ENCODE peak calls at places on chromosomes 16 and 17, in seven cellular contexts. One of them, this sample, is unnamed.

GRCh38 chr16:10664720-10665126 is 30.0 kb downstream of the TEKT5 start:
- DNase-seq in H1: no peak
- DNase-seq in IMR-90: no peak
- DNase-seq in mesendoderm: no peak
- DNase-seq in H9: no peak
- DNase-seq in mesenchymal stem cell: no peak
- DNase-seq in trophoblast cell: no peak
- DNase-seq in this sample: no peak

GRCh38 chr16:31474173-31474714 is 2.3 kb downstream of the TGFB1I1 start:
- DNase-seq in H1: no peak
- DNase-seq in IMR-90: peak
- DNase-seq in mesendoderm: peak
- DNase-seq in H9: no peak
- DNase-seq in mesenchymal stem cell: peak
- DNase-seq in trophoblast cell: peak
- DNase-seq in this sample: no peak

GRCh38 chr17:9843152-9844010 is 17.7 kb downstream of the GLP2R start:
- DNase-seq in H1: no peak
- DNase-seq in IMR-90: peak
- DNase-seq in mesendoderm: no peak
- DNase-seq in H9: peak
- DNase-seq in mesenchymal stem cell: peak
- DNase-seq in trophoblast cell: no peak
- DNase-seq in this sample: no peak

GRCh38 chr16:22353188-22353919 is 21.1 kb downstream of the CDR2 start:
- DNase-seq in H1: peak
- DNase-seq in IMR-90: peak
- DNase-seq in mesendoderm: peak
- DNase-seq in H9: no peak
- DNase-seq in mesenchymal stem cell: peak
- DNase-seq in trophoblast cell: peak
- DNase-seq in this sample: no peak

GRCh38 chr17:72099919-72100318 is 20.9 kb upstream of the SOX9 start:
- DNase-seq in H1: no peak
- DNase-seq in IMR-90: peak
- DNase-seq in mesendoderm: no peak
- DNase-seq in H9: no peak
- DNase-seq in mesenchymal stem cell: peak
- DNase-seq in trophoblast cell: no peak
- DNase-seq in this sample: no peak

GRCh38 chr17:8954339-8954738 is 11.2 kb downstream of the PIK3R5 start:
- DNase-seq in H1: peak
- DNase-seq in IMR-90: no peak
- DNase-seq in mesendoderm: peak
- DNase-seq in H9: peak
- DNase-seq in mesenchymal stem cell: no peak
- DNase-seq in trophoblast cell: peak
- DNase-seq in this sample: no peak

GRCh38 chr16:30166202-30166902 is 17.1 kb upstream of the CORO1A start:
- DNase-seq in H1: no peak
- DNase-seq in IMR-90: no peak
- DNase-seq in mesendoderm: no peak
- DNase-seq in H9: no peak
- DNase-seq in mesenchymal stem cell: no peak
- DNase-seq in trophoblast cell: peak
- DNase-seq in this sample: no peak

GRCh38 chr16:23847938-23848337 is 12.2 kb downstream of the PRKCB start:
- DNase-seq in H1: no peak
- DNase-seq in IMR-90: no peak
- DNase-seq in mesendoderm: no peak
- DNase-seq in H9: no peak
- DNase-seq in mesenchymal stem cell: no peak
- DNase-seq in trophoblast cell: no peak
- DNase-seq in this sample: no peak

GRCh38 chr16:87686697-87687570 is 78.9 kb downstream of the KLHDC4 start:
- DNase-seq in H1: no peak
- DNase-seq in IMR-90: no peak
- DNase-seq in mesendoderm: no peak
- DNase-seq in H9: no peak
- DNase-seq in mesenchymal stem cell: no peak
- DNase-seq in trophoblast cell: no peak
- DNase-seq in this sample: no peak

GRCh38 chr17:59753522-59754467 is 46.3 kb downstream of the VMP1 start:
- DNase-seq in H1: no peak
- DNase-seq in IMR-90: peak
- DNase-seq in mesendoderm: peak
- DNase-seq in H9: no peak
- DNase-seq in mesenchymal stem cell: peak
- DNase-seq in trophoblast cell: peak
- DNase-seq in this sample: peak

GRCh38 chr17:75628425-75628824 is 4.8 kb upstream of the SMIM5 start:
- DNase-seq in H1: no peak
- DNase-seq in IMR-90: no peak
- DNase-seq in mesendoderm: no peak
- DNase-seq in H9: no peak
- DNase-seq in mesenchymal stem cell: no peak
- DNase-seq in trophoblast cell: no peak
- DNase-seq in this sample: no peak

GRCh38 chr16:53809088-53809951 is 105.4 kb downstream of the FTO start:
- DNase-seq in H1: no peak
- DNase-seq in IMR-90: peak
- DNase-seq in mesendoderm: no peak
- DNase-seq in H9: no peak
- DNase-seq in mesenchymal stem cell: peak
- DNase-seq in trophoblast cell: peak
- DNase-seq in this sample: no peak

GRCh38 chr16:67825906-67826305 is 16.2 kb upstream of the THAP11 start:
- DNase-seq in H1: no peak
- DNase-seq in IMR-90: no peak
- DNase-seq in mesendoderm: no peak
- DNase-seq in H9: no peak
- DNase-seq in mesenchymal stem cell: no peak
- DNase-seq in trophoblast cell: no peak
- DNase-seq in this sample: no peak

GRCh38 chr16:72246423-72246822 is 74.5 kb upstream of the PMFBP1 start:
- DNase-seq in H1: no peak
- DNase-seq in IMR-90: no peak
- DNase-seq in mesendoderm: no peak
- DNase-seq in H9: no peak
- DNase-seq in mesenchymal stem cell: no peak
- DNase-seq in trophoblast cell: no peak
- DNase-seq in this sample: no peak

GRCh38 chr17:78415821-78416301 is 37.4 kb downstream of the PGS1 start:
- DNase-seq in H1: no peak
- DNase-seq in IMR-90: peak
- DNase-seq in mesendoderm: no peak
- DNase-seq in H9: no peak
- DNase-seq in mesenchymal stem cell: peak
- DNase-seq in trophoblast cell: peak
- DNase-seq in this sample: no peak

GRCh38 chr16:87702325-87702811 is 63.4 kb downstream of the KLHDC4 start:
- DNase-seq in H1: no peak
- DNase-seq in IMR-90: peak
- DNase-seq in mesendoderm: peak
- DNase-seq in H9: peak
- DNase-seq in mesenchymal stem cell: peak
- DNase-seq in trophoblast cell: no peak
- DNase-seq in this sample: no peak

DNA sequence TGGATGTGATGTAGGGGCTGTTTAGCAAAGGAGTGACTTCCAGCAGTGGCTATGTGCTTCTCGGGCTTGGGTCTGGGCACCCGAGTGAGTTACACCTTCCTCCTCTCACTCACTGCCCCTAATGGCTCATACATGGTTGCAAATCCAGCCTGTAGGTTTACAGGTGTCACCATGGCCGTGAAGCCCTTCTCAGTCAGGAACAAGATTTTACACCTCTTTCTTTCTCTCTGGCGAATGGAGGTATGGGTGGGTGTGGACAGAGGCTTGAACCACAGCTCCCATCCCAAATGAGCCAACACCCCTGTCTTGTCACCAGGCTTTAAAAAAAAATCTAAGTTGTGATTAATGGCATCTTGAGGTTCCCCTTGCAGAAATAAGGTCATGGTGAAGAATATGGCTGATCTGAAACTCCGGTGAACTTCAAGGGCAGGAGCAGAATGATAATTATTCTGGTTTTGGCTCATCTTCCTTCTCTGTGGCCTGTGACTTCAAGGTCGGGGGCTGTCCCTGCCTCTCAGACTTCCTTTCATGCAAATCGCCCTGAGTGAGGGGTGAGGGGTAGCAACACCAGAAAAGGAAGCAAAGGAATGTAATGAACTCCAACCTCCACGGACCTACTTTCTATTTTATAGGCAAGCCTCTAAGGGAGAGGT is 331.2 kb downstream of the MAF start:
- DNase-seq in H1: no peak
- DNase-seq in IMR-90: no peak
- DNase-seq in mesendoderm: peak
- DNase-seq in H9: no peak
- DNase-seq in mesenchymal stem cell: no peak
- DNase-seq in trophoblast cell: no peak
- DNase-seq in this sample: no peak
- H2BK120ac ChIP-seq in H1: no peak
- H2BK120ac ChIP-seq in IMR-90: no peak
- H2BK120ac ChIP-seq in mesendoderm: no peak
- H2BK120ac ChIP-seq in H9: no peak
- H2BK120ac ChIP-seq in mesenchymal stem cell: no peak
- H2BK120ac ChIP-seq in trophoblast cell: no peak
- H2BK120ac ChIP-seq in this sample: no peak

GRCh38 chr17:64425191-64425590 is 23.7 kb upstream of the MILR1 start:
- DNase-seq in H1: no peak
- DNase-seq in IMR-90: no peak
- DNase-seq in mesendoderm: no peak
- DNase-seq in H9: no peak
- DNase-seq in mesenchymal stem cell: no peak
- DNase-seq in trophoblast cell: peak
- DNase-seq in this sample: no peak
- H2BK120ac ChIP-seq in H1: no peak
- H2BK120ac ChIP-seq in IMR-90: no peak
- H2BK120ac ChIP-seq in mesendoderm: no peak
- H2BK120ac ChIP-seq in H9: no peak
- H2BK120ac ChIP-seq in mesenchymal stem cell: no peak
- H2BK120ac ChIP-seq in trophoblast cell: no peak
- H2BK120ac ChIP-seq in this sample: no peak

DNA sequence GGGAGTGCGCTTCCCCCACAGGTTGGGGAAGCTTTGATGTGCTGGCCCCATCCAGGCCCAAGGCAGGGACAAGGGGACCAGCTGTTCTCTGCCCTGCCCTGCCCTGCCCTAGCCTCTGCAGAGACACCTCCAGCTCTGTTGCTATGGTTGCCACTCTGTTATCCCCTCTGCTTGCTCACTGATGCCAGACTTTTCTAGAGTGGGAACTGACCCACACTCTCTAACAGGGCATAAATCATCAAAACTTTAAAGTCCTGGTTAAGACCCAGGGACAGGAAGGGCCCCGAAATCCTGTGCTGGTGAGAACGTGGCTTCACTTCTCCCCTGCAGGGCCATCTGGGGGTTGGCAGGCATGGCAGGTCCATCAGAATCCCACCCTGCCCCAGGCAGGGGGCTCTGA is 50.4 kb upstream of the ENPP7 start:
- DNase-seq in H1: no peak
- DNase-seq in IMR-90: no peak
- DNase-seq in mesendoderm: no peak
- DNase-seq in H9: no peak
- DNase-seq in mesenchymal stem cell: no peak
- DNase-seq in trophoblast cell: no peak
- DNase-seq in this sample: no peak
- H2BK120ac ChIP-seq in H1: no peak
- H2BK120ac ChIP-seq in IMR-90: no peak
- H2BK120ac ChIP-seq in mesendoderm: no peak
- H2BK120ac ChIP-seq in H9: no peak
- H2BK120ac ChIP-seq in mesenchymal stem cell: no peak
- H2BK120ac ChIP-seq in trophoblast cell: no peak
- H2BK120ac ChIP-seq in this sample: no peak

GRCh38 chr16:86565644-86566511 is 751 bp upstream of the FOXC2 start:
- DNase-seq in H1: no peak
- DNase-seq in IMR-90: no peak
- DNase-seq in mesendoderm: peak
- DNase-seq in H9: peak
- DNase-seq in mesenchymal stem cell: no peak
- DNase-seq in trophoblast cell: no peak
- DNase-seq in this sample: no peak
- H2BK120ac ChIP-seq in H1: no peak
- H2BK120ac ChIP-seq in IMR-90: no peak
- H2BK120ac ChIP-seq in mesendoderm: no peak
- H2BK120ac ChIP-seq in H9: no peak
- H2BK120ac ChIP-seq in mesenchymal stem cell: peak
- H2BK120ac ChIP-seq in trophoblast cell: no peak
- H2BK120ac ChIP-seq in this sample: no peak

This sample was measured in neuronal stem cell.